ENCODE peak calls at places on chromosomes 7 and 10, in six cellular contexts. D is SK-N-SH, O is breast epithelium, K is HCT116, Z is hepatocyte, C is heart left ventricle. F is an unnamed sample.

GRCh38 chr10:69458426-69459100 is 7.3 kb downstream of the TSPAN15 start:
- DNase-seq in D (no peak), O (no peak), K (peak; percentile 82), Z (peak; percentile 72), C (no peak), F (peak; percentile 63)

GRCh38 chr10:109956454-109957091 is 33.3 kb upstream of the XPNPEP1 start:
- DNase-seq in D (peak; percentile 66), O (no peak), K (peak; percentile 60), Z (peak; percentile 39), C (no peak), F (peak; percentile 44)

GRCh38 chr10:80186364-80187012 is 18.8 kb downstream of the ANXA11 start:
- DNase-seq in D (no peak), O (no peak), K (no peak), Z (no peak), C (peak; percentile 53), F (no peak)

GRCh38 chr10:123144697-123145541 is 3.0 kb upstream of the HMX2 start:
- DNase-seq in D (peak; percentile 74), O (no peak), K (no peak), Z (no peak), C (no peak), F (no peak)

GRCh38 chr7:88668591-88668990 is 90.9 kb upstream of the ZNF804B start:
- DNase-seq in D (no peak), O (no peak), K (no peak), Z (no peak), C (no peak), F (no peak)

GRCh38 chr10:17479822-17480221 is 25.4 kb upstream of the ST8SIA6 start:
- DNase-seq in D (no peak), O (no peak), K (no peak), Z (no peak), C (no peak), F (no peak)

GRCh38 chr7:55158541-55158940 is 139.7 kb downstream of the EGFR start:
- DNase-seq in D (no peak), O (no peak), K (no peak), Z (peak; percentile 48), C (no peak), F (peak; percentile 41)

GRCh38 chr10:4447977-4448376 is 378.0 kb upstream of the AKR1E2 start:
- DNase-seq in D (no peak), O (no peak), K (no peak), Z (no peak), C (no peak), F (no peak)

GRCh38 chr10:97279121-97279815 is 13.2 kb downstream of the ARHGAP19 start:
- DNase-seq in D (no peak), O (no peak), K (no peak), Z (peak; percentile 44), C (no peak), F (peak; percentile 90)

GRCh38 chr10:98425511-98426352 is 10.8 kb upstream of the PYROXD2 start:
- DNase-seq in D (peak; percentile 78), O (no peak), K (peak; percentile 48), Z (peak; percentile 53), C (no peak), F (peak; percentile 59)

GRCh38 chr7:82428186-82428961 is 15.2 kb downstream of the CACNA2D1 start:
- DNase-seq in D (no peak), O (no peak), K (no peak), Z (no peak), C (no peak), F (no peak)

GRCh38 chr10:80468002-80468401 is 13.9 kb downstream of the TSPAN14 start:
- DNase-seq in D (peak; percentile 63), O (peak; percentile 74), K (no peak), Z (no peak), C (peak; percentile 85), F (no peak)

GRCh38 chr10:12358863-12359647 is 9.7 kb downstream of the CAMK1D start:
- DNase-seq in D (no peak), O (no peak), K (no peak), Z (no peak), C (no peak), F (no peak)

GRCh38 chr7:128030999-128031681 is at the start of gene LRRC4:
- DNase-seq in D (peak; percentile 90), O (no peak), K (no peak), Z (peak; percentile 74), C (peak; percentile 31), F (peak; percentile 60)

GRCh38 chr10:33123680-33124079 is 165.7 kb upstream of the ITGB1 start:
- DNase-seq in D (no peak), O (no peak), K (no peak), Z (no peak), C (no peak), F (no peak)

GRCh38 chr7:16764942-16765341 is 11.4 kb downstream of the TSPAN13 start:
- DNase-seq in D (no peak), O (no peak), K (no peak), Z (no peak), C (no peak), F (no peak)

GRCh38 chr10:104308439-104308903 is 29.8 kb downstream of the ITPRIP start:
- DNase-seq in D (no peak), O (no peak), K (no peak), Z (no peak), C (no peak), F (no peak)

GRCh38 chr7:101363196-101363733 is 590 bp downstream of the COL26A1 start:
- DNase-seq in D (no peak), O (no peak), K (no peak), Z (no peak), C (no peak), F (no peak)

GRCh38 chr10:88895252-88895651 is 15.2 kb downstream of the STAMBPL1 start:
- DNase-seq in D (no peak), O (no peak), K (no peak), Z (peak; percentile 32), C (no peak), F (no peak)

GRCh38 chr7:96250776-96251361 is 71.0 kb downstream of the SLC25A13 start:
- DNase-seq in D (no peak), O (no peak), K (no peak), Z (no peak), C (no peak), F (no peak)

GRCh38 chr10:44966129-44966815 is 6.7 kb downstream of the RASSF4 start:
- DNase-seq in D (no peak), O (no peak), K (no peak), Z (peak; percentile 64), C (no peak), F (no peak)

GRCh38 chr7:47725031-47725780 is 143.3 kb upstream of the TNS3 start:
- DNase-seq in D (no peak), O (no peak), K (no peak), Z (no peak), C (no peak), F (peak; percentile 55)

GRCh38 chr7:36440880-36441279 is 51.2 kb downstream of the ANLN start:
- DNase-seq in D (peak; percentile 53), O (no peak), K (peak; percentile 4), Z (peak; percentile 54), C (no peak), F (peak; percentile 39)
- TF ChIP-seq CTCF in D (peak; percentile 77), O (no peak), K (peak; percentile 54), Z (peak; percentile 55), C (no peak), F (peak; percentile 40)

GRCh38 chr7:42493436-42494198 is 256.6 kb upstream of the GLI3 start:
- DNase-seq in D (peak; percentile 20), O (peak; percentile 82), K (no peak), Z (peak; percentile 86), C (peak; percentile 79), F (peak; percentile 87)
- H3K4me3 ChIP-seq in D (peak overlapping the region; percentile 42), O (peak overlapping the region; percentile 48), K (no peak overlapping the region), Z (no peak overlapping the region), C (peak overlapping the region; percentile 40), F (peak overlapping the region; percentile 34)

GRCh38 chr7:93228302-93228701 is 2.0 kb upstream of the HEPACAM2 start:
- DNase-seq in D (peak; percentile 41), O (no peak), K (peak; percentile 50), Z (peak; percentile 85), C (no peak), F (peak; percentile 76)

GRCh38 chr7:93231799-93232672 is at the start of gene VPS50:
- DNase-seq in D (peak; percentile 90), O (peak; percentile 93), K (peak; percentile 95), Z (peak; percentile 97), C (peak; percentile 95), F (peak; percentile 98)

GRCh38 chr7:93231264-93231663 is 902 bp upstream of the VPS50 start:
- DNase-seq in D (no peak), O (no peak), K (no peak), Z (no peak), C (no peak), F (peak; percentile 84)

DNA sequence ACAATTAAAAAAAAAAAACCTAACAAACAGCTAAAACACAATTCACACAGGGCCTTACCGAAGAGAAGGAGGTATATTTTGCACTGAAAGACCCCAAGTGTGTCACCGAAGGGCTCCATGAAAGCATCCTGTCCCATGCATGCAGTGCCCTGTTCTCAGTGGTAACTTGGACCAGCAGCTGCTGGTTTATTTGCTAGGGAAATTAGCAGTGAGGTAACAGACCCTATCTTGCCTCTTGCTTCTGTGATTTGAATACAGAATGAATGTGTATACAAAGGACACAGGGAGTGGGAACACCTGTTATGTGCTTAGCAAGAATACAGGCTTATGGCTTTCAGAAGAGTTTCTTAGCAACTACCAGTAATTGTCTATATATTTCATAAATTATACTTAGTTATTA is at the start of gene HEPACAM2:
- DNase-seq in D (no peak), O (no peak), K (no peak), Z (no peak), C (no peak), F (no peak)
- TF ChIP-seq CTCF in D (no peak), O (no peak), K (no peak), Z (no peak), C (no peak), F (no peak)

DNA sequence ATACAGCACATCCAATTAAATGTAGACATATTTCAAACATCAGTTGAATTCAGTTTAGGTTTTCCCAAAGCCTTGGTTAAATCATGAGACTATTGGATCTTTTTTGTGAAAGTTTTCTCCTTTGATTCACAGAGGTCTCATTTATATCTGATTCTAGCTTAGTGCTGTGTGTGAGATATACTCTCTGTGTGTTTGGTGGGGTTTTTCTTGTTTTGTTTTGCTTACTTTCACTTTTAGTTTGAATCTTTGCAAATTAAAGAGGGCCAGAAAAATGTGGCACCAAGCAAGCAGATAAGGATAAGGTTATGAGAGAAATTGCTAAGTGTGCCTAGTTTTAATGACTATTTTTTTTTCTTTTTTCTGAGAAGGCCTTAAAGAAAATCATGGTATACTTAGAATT is 12.6 kb upstream of the OR6B1 start:
- DNase-seq in D (no peak), O (no peak), K (no peak), Z (no peak), C (no peak), F (no peak)
- H3K4me3 ChIP-seq in D (no peak overlapping the region), O (no peak overlapping the region), K (no peak overlapping the region), Z (no peak overlapping the region), C (no peak overlapping the region), F (no peak overlapping the region)

GRCh38 chr10:52818019-52818418 is 45.4 kb upstream of the MBL2 start:
- DNase-seq in D (peak; percentile 6), O (no peak), K (peak; percentile 41), Z (peak; percentile 79), C (no peak), F (peak; percentile 91)
- TF ChIP-seq CTCF in D (peak; percentile 60), O (no peak), K (peak; percentile 64), Z (peak; percentile 66), C (peak; percentile 26), F (peak; percentile 80)

F was measured in epithelial cell of esophagus.